ENCODE peak calls at places on chromosomes 12 and 14, in ten cellular contexts. L is cardiac muscle cell, U is esophagus squamous epithelium, S is tibial nerve, X is Peyer's patch, Z is heart left ventricle, R is BE2C, P is left ventricle myocardium inferior, G is psoas muscle, M is HCT116. D is an unnamed sample.

GRCh38 chr12:17982556-17982955 is 107.4 kb downstream of the RERGL start:
- DNase-seq in L (no peak), U (no peak), S (no peak), X (no peak), Z (no peak), R (no peak), P (no peak), G (no peak), M (no peak), D (no peak)

GRCh38 chr14:75299064-75299463 is 20.4 kb downstream of the FOS start:
- DNase-seq in L (peak; percentile 96), U (no peak), S (peak; percentile 48), X (no peak), Z (no peak), R (no peak), P (no peak), G (peak; percentile 61), M (no peak), D (no peak)

GRCh38 chr12:77842430-77842829 is 11.7 kb downstream of the NAV3 start:
- DNase-seq in L (no peak), U (no peak), S (no peak), X (no peak), Z (no peak), R (no peak), P (no peak), G (no peak), M (no peak), D (no peak)

GRCh38 chr12:52949413-52950331 is 754 bp downstream of the KRT18 start:
- DNase-seq in L (peak; percentile 94), U (no peak), S (no peak), X (peak; percentile 78), Z (no peak), R (no peak), P (no peak), G (no peak), M (peak; percentile 84), D (peak; percentile 93)

GRCh38 chr12:17283563-17283962 is 677.6 kb upstream of the LMO3 start:
- DNase-seq in L (no peak), U (no peak), S (no peak), X (no peak), Z (no peak), R (no peak), P (no peak), G (no peak), M (no peak), D (no peak)

GRCh38 chr12:94592080-94592479 is 58.3 kb downstream of the TMCC3 start:
- DNase-seq in L (no peak), U (no peak), S (no peak), X (no peak), Z (no peak), R (no peak), P (no peak), G (no peak), M (no peak), D (no peak)

GRCh38 chr12:119302334-119303132 is 32.0 kb upstream of the CCDC60 start:
- DNase-seq in L (no peak), U (no peak), S (no peak), X (no peak), Z (no peak), R (peak; percentile 42), P (no peak), G (no peak), M (no peak), D (no peak)

GRCh38 chr14:23302290-23303225 is at the start of gene PPP1R3E:
- DNase-seq in L (peak; percentile 62), U (no peak), S (peak; percentile 60), X (peak; percentile 88), Z (peak; percentile 67), R (peak; percentile 72), P (peak; percentile 69), G (peak; percentile 83), M (no peak), D (peak; percentile 63)

GRCh38 chr14:47438650-47439140 is 236.7 kb downstream of the MDGA2 start:
- DNase-seq in L (peak; percentile 0), U (no peak), S (no peak), X (no peak), Z (no peak), R (no peak), P (no peak), G (no peak), M (no peak), D (no peak)

GRCh38 chr12:124953689-124954405 is 35.1 kb downstream of the DHX37 start:
- DNase-seq in L (no peak), U (no peak), S (no peak), X (no peak), Z (no peak), R (no peak), P (no peak), G (no peak), M (no peak), D (no peak)
- H3K36me3 ChIP-seq in L (no peaks in the 10 kb centered on the region), U (peaks cover 40% of the 10 kb centered on the region), S (no peaks in the 10 kb centered on the region), X (peaks cover 58% of the 10 kb centered on the region), Z (no peaks in the 10 kb centered on the region), R (peaks cover 71% of the 10 kb centered on the region), P (peaks cover 93% of the 10 kb centered on the region), G (peaks cover 3% of the 10 kb centered on the region), M (peaks cover 24% of the 10 kb centered on the region), D (peaks cover 31% of the 10 kb centered on the region)

GRCh38 chr12:46831335-46832083 is 5.7 kb upstream of the SLC38A4 start:
- DNase-seq in L (peak; percentile 3), U (no peak), S (no peak), X (peak; percentile 51), Z (peak; percentile 56), R (no peak), P (peak; percentile 77), G (peak; percentile 91), M (no peak), D (no peak)
- H3K4me3 ChIP-seq in L (peak overlapping the region; percentile 37), U (peak overlapping the region; percentile 49), S (peak overlapping the region; percentile 23), X (peak overlapping the region; percentile 49), Z (peak overlapping the region; percentile 45), R (no peak overlapping the region), P (peak overlapping the region; percentile 67), G (peak overlapping the region; percentile 74), M (no peak overlapping the region), D (no peak overlapping the region)

GRCh38 chr12:64826234-64826633 is 1.8 kb downstream of the TBC1D30 start:
- DNase-seq in L (peak; percentile 76), U (no peak), S (no peak), X (peak; percentile 63), Z (peak; percentile 39), R (no peak), P (peak; percentile 51), G (peak; percentile 53), M (no peak), D (peak; percentile 50)
- H3K27me3 ChIP-seq in L (peaks cover 69% of the 10 kb centered on the region), U (peaks cover 30% of the 10 kb centered on the region), S (no peaks in the 10 kb centered on the region), X (no peaks in the 10 kb centered on the region), Z (peaks cover 15% of the 10 kb centered on the region), R (peaks cover 52% of the 10 kb centered on the region), P (peaks cover 76% of the 10 kb centered on the region), G (peaks cover 65% of the 10 kb centered on the region), M (no peaks in the 10 kb centered on the region), D (peaks cover 39% of the 10 kb centered on the region)

DNA sequence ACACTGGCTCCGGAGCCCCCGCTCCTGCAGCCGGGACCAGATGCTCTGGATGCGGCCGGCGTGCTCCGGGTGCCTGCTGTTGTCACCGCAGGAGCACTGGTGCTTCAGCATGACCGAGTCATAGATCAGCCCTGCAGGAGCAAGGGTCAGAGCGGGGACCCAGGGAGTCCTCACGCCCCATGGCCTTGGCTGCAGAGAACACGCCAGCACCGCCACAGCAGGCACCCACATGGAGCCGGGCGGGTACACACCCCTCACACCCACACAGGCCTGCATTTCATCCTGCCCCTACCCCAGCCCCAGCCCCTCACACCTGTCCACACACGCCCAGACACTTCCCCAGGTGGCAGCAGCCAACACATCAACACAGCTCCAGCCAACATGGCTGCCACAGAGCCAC is 18.8 kb downstream of the SLC48A1 start:
- DNase-seq in L (no peak), U (no peak), S (no peak), X (no peak), Z (no peak), R (no peak), P (peak; percentile 14), G (peak; percentile 51), M (no peak), D (no peak)
- H3K36me3 ChIP-seq in L (peaks cover 52% of the 10 kb centered on the region), U (peaks cover 74% of the 10 kb centered on the region), S (peaks cover 17% of the 10 kb centered on the region), X (peaks cover 96% of the 10 kb centered on the region), Z (peaks cover 3% of the 10 kb centered on the region), R (peaks cover 47% of the 10 kb centered on the region), P (peaks cover 100% of the 10 kb centered on the region), G (peaks cover 6% of the 10 kb centered on the region), M (peaks cover 16% of the 10 kb centered on the region), D (peaks cover 64% of the 10 kb centered on the region)

DNA sequence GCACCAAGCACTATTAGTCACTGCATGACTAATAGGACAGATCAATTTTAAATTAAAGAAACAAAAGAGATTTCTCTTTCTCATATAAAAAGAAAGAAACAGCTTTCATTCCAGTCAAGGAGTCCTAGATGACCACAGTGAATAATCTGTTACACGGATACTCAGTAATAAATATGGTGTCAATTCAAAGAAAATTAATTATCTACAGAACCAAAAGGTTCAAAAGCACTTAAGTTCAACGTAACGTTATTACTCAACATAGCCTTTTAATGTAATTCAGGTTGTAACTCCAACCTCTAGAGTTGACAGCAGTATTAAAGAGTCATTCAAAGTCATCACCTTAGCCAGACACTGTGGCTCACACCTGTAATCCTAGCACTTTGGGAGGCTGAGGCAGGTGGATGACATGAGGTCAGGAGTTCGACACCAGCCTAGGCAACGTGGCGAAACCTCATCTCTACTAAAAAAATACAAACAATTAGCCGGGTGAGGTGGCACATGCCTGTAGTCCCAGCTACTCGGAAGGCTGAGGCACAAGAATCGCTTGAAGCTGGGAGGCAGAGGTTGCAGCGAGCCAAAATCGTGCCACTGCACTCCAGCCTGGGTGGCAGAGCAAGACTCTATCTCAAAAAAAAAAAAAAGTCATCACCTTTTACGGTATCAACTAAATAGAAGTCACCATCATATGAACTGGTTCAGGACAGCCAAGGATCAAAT is 4.4 kb downstream of the PPTC7 start:
- DNase-seq in L (no peak), U (no peak), S (no peak), X (no peak), Z (no peak), R (no peak), P (no peak), G (no peak), M (peak; percentile 88), D (no peak)
- H3K4me3 ChIP-seq in L (no peak overlapping the region), U (no peak overlapping the region), S (no peak overlapping the region), X (no peak overlapping the region), Z (no peak overlapping the region), R (no peak overlapping the region), P (peak overlapping the region; percentile 75), G (peak overlapping the region; percentile 95), M (peak overlapping the region; percentile 53), D (peak overlapping the region; percentile 27)

DNA sequence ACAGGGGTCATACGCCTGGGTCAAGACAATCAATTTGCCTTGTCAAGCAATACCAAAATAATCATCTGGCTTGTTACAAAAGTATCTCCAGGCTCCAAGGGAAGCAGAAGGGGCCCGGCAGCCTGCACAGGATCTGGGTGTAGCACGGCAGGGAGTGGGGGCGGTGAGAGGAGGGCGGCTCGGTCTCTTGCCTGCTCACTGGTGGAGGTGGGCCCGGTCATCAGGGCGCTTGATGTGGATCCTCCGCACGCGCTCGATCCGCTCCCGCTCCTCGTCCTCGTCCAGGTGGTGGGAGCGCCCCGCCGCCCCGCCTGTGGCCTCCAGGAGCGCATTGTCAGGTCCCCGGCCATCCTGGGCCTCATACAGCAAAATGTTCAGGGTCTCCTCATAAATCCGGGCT is 25.7 kb downstream of the KCTD10 start:
- DNase-seq in L (no peak), U (no peak), S (no peak), X (no peak), Z (no peak), R (no peak), P (no peak), G (no peak), M (no peak), D (no peak)
- H3K27me3 ChIP-seq in L (no peaks in the 10 kb centered on the region), U (no peaks in the 10 kb centered on the region), S (no peaks in the 10 kb centered on the region), X (no peaks in the 10 kb centered on the region), Z (no peaks in the 10 kb centered on the region), R (no peaks in the 10 kb centered on the region), P (no peaks in the 10 kb centered on the region), G (no peaks in the 10 kb centered on the region), M (no peaks in the 10 kb centered on the region), D (no peaks in the 10 kb centered on the region)

D was measured in MG63.